ENCODE peak calls at places on chromosome 4, in five cellular contexts. One of them, this sample, is unnamed.

GRCh38 chr4:68872442-68873217 is 56.8 kb downstream of the UGT2B10 start:
- ATAC-seq in aorta: no peak
- ATAC-seq in heart right ventricle: no peak
- ATAC-seq in activated CD8-positive, alpha-beta T cell treated with anti-CD3 and anti-CD28 coated beads, Interleukin-2, amount 10 ng/mL, durations not matched to agents 7 days and 5 days: no peak
- ATAC-seq in right cardiac atrium: no peak
- ATAC-seq in this sample: no peak

GRCh38 chr4:159357350-159357749 is 254.5 kb downstream of the RAPGEF2 start:
- ATAC-seq in heart right ventricle: no peak
- ATAC-seq in activated CD8-positive, alpha-beta T cell treated with anti-CD3 and anti-CD28 coated beads, Interleukin-2, amount 10 ng/mL, durations not matched to agents 7 days and 5 days: no peak
- ATAC-seq in aorta: no peak
- ATAC-seq in right cardiac atrium: no peak
- ATAC-seq in this sample: no peak

GRCh38 chr4:184649971-184650855 is 675 bp downstream of the PRIMPOL start:
- ATAC-seq in activated CD8-positive, alpha-beta T cell treated with anti-CD3 and anti-CD28 coated beads, Interleukin-2, amount 10 ng/mL, durations not matched to agents 7 days and 5 days: peak
- ATAC-seq in heart right ventricle: no peak
- ATAC-seq in right cardiac atrium: peak
- ATAC-seq in aorta: peak
- ATAC-seq in this sample: peak

GRCh38 chr4:26937136-26937535 is 76.5 kb downstream of the STIM2 start:
- ATAC-seq in heart right ventricle: no peak
- ATAC-seq in aorta: no peak
- ATAC-seq in right cardiac atrium: no peak
- ATAC-seq in activated CD8-positive, alpha-beta T cell treated with anti-CD3 and anti-CD28 coated beads, Interleukin-2, amount 10 ng/mL, durations not matched to agents 7 days and 5 days: no peak
- ATAC-seq in this sample: peak

GRCh38 chr4:130080872-130081451 is 985.0 kb downstream of the C4orf33 start:
- ATAC-seq in aorta: no peak
- ATAC-seq in heart right ventricle: no peak
- ATAC-seq in activated CD8-positive, alpha-beta T cell treated with anti-CD3 and anti-CD28 coated beads, Interleukin-2, amount 10 ng/mL, durations not matched to agents 7 days and 5 days: no peak
- ATAC-seq in right cardiac atrium: no peak
- ATAC-seq in this sample: no peak

GRCh38 chr4:101035522-101035921 is 311.8 kb downstream of the PPP3CA start:
- ATAC-seq in aorta: no peak
- ATAC-seq in heart right ventricle: no peak
- ATAC-seq in activated CD8-positive, alpha-beta T cell treated with anti-CD3 and anti-CD28 coated beads, Interleukin-2, amount 10 ng/mL, durations not matched to agents 7 days and 5 days: no peak
- ATAC-seq in right cardiac atrium: no peak
- ATAC-seq in this sample: no peak

GRCh38 chr4:82733636-82734035 is 65.0 kb downstream of the SCD5 start:
- ATAC-seq in aorta: no peak
- ATAC-seq in heart right ventricle: no peak
- ATAC-seq in activated CD8-positive, alpha-beta T cell treated with anti-CD3 and anti-CD28 coated beads, Interleukin-2, amount 10 ng/mL, durations not matched to agents 7 days and 5 days: no peak
- ATAC-seq in right cardiac atrium: no peak
- ATAC-seq in this sample: no peak

GRCh38 chr4:145681956-145682355 is 2.0 kb downstream of the C4orf51 start:
- ATAC-seq in heart right ventricle: no peak
- ATAC-seq in aorta: no peak
- ATAC-seq in right cardiac atrium: no peak
- ATAC-seq in activated CD8-positive, alpha-beta T cell treated with anti-CD3 and anti-CD28 coated beads, Interleukin-2, amount 10 ng/mL, durations not matched to agents 7 days and 5 days: no peak
- ATAC-seq in this sample: no peak

GRCh38 chr4:80142396-80143304 is 54.7 kb upstream of the PRDM8 start:
- ATAC-seq in heart right ventricle: no peak
- ATAC-seq in activated CD8-positive, alpha-beta T cell treated with anti-CD3 and anti-CD28 coated beads, Interleukin-2, amount 10 ng/mL, durations not matched to agents 7 days and 5 days: no peak
- ATAC-seq in right cardiac atrium: no peak
- ATAC-seq in aorta: no peak
- ATAC-seq in this sample: no peak

GRCh38 chr4:81740492-81740891 is 268.8 kb upstream of the RASGEF1B start:
- ATAC-seq in aorta: no peak
- ATAC-seq in activated CD8-positive, alpha-beta T cell treated with anti-CD3 and anti-CD28 coated beads, Interleukin-2, amount 10 ng/mL, durations not matched to agents 7 days and 5 days: no peak
- ATAC-seq in heart right ventricle: no peak
- ATAC-seq in right cardiac atrium: no peak
- ATAC-seq in this sample: no peak

GRCh38 chr4:155001229-155001628 is 207.2 kb upstream of the NPY2R start:
- ATAC-seq in aorta: no peak
- ATAC-seq in right cardiac atrium: no peak
- ATAC-seq in heart right ventricle: no peak
- ATAC-seq in activated CD8-positive, alpha-beta T cell treated with anti-CD3 and anti-CD28 coated beads, Interleukin-2, amount 10 ng/mL, durations not matched to agents 7 days and 5 days: no peak
- ATAC-seq in this sample: no peak

GRCh38 chr4:111854494-111855087 is 290.7 kb upstream of the FAM241A start:
- ATAC-seq in aorta: no peak
- ATAC-seq in heart right ventricle: no peak
- ATAC-seq in right cardiac atrium: no peak
- ATAC-seq in activated CD8-positive, alpha-beta T cell treated with anti-CD3 and anti-CD28 coated beads, Interleukin-2, amount 10 ng/mL, durations not matched to agents 7 days and 5 days: no peak
- ATAC-seq in this sample: no peak

GRCh38 chr4:103292959-103293358 is 94.8 kb upstream of the CENPE start:
- ATAC-seq in activated CD8-positive, alpha-beta T cell treated with anti-CD3 and anti-CD28 coated beads, Interleukin-2, amount 10 ng/mL, durations not matched to agents 7 days and 5 days: no peak
- ATAC-seq in right cardiac atrium: no peak
- ATAC-seq in aorta: no peak
- ATAC-seq in heart right ventricle: no peak
- ATAC-seq in this sample: no peak

GRCh38 chr4:76950052-76950845 is 697 bp downstream of the SEPTIN11 start:
- ATAC-seq in activated CD8-positive, alpha-beta T cell treated with anti-CD3 and anti-CD28 coated beads, Interleukin-2, amount 10 ng/mL, durations not matched to agents 7 days and 5 days: peak
- ATAC-seq in right cardiac atrium: peak
- ATAC-seq in aorta: peak
- ATAC-seq in heart right ventricle: peak
- ATAC-seq in this sample: peak

GRCh38 chr4:36325499-36325898 is 44.1 kb downstream of the DTHD1 start:
- ATAC-seq in activated CD8-positive, alpha-beta T cell treated with anti-CD3 and anti-CD28 coated beads, Interleukin-2, amount 10 ng/mL, durations not matched to agents 7 days and 5 days: peak
- ATAC-seq in heart right ventricle: no peak
- ATAC-seq in aorta: no peak
- ATAC-seq in right cardiac atrium: no peak
- ATAC-seq in this sample: peak

GRCh38 chr4:153950100-153950979 is 161.5 kb upstream of the SFRP2 start:
- ATAC-seq in aorta: no peak
- ATAC-seq in right cardiac atrium: no peak
- ATAC-seq in activated CD8-positive, alpha-beta T cell treated with anti-CD3 and anti-CD28 coated beads, Interleukin-2, amount 10 ng/mL, durations not matched to agents 7 days and 5 days: peak
- ATAC-seq in heart right ventricle: no peak
- ATAC-seq in this sample: peak

GRCh38 chr4:35364321-35364870 is 879.9 kb downstream of the ARAP2 start:
- ATAC-seq in heart right ventricle: no peak
- ATAC-seq in aorta: no peak
- ATAC-seq in right cardiac atrium: no peak
- ATAC-seq in activated CD8-positive, alpha-beta T cell treated with anti-CD3 and anti-CD28 coated beads, Interleukin-2, amount 10 ng/mL, durations not matched to agents 7 days and 5 days: no peak
- ATAC-seq in this sample: no peak

GRCh38 chr4:176150283-176150682 is 45.1 kb downstream of the SPATA4 start:
- ATAC-seq in activated CD8-positive, alpha-beta T cell treated with anti-CD3 and anti-CD28 coated beads, Interleukin-2, amount 10 ng/mL, durations not matched to agents 7 days and 5 days: no peak
- ATAC-seq in right cardiac atrium: no peak
- ATAC-seq in heart right ventricle: no peak
- ATAC-seq in aorta: no peak
- ATAC-seq in this sample: no peak

GRCh38 chr4:151045907-151046306 is 30.8 kb upstream of the LRBA start:
- ATAC-seq in activated CD8-positive, alpha-beta T cell treated with anti-CD3 and anti-CD28 coated beads, Interleukin-2, amount 10 ng/mL, durations not matched to agents 7 days and 5 days: no peak
- ATAC-seq in heart right ventricle: no peak
- ATAC-seq in right cardiac atrium: no peak
- ATAC-seq in aorta: no peak
- ATAC-seq in this sample: no peak

GRCh38 chr4:138904793-138905192 is 110.8 kb upstream of the NOCT start:
- ATAC-seq in right cardiac atrium: no peak
- ATAC-seq in heart right ventricle: no peak
- ATAC-seq in activated CD8-positive, alpha-beta T cell treated with anti-CD3 and anti-CD28 coated beads, Interleukin-2, amount 10 ng/mL, durations not matched to agents 7 days and 5 days: no peak
- ATAC-seq in aorta: no peak
- ATAC-seq in this sample: no peak

GRCh38 chr4:6688879-6689505 is 4.7 kb upstream of the S100P start:
- ATAC-seq in activated CD8-positive, alpha-beta T cell treated with anti-CD3 and anti-CD28 coated beads, Interleukin-2, amount 10 ng/mL, durations not matched to agents 7 days and 5 days: peak
- ATAC-seq in aorta: no peak
- ATAC-seq in right cardiac atrium: peak
- ATAC-seq in heart right ventricle: peak
- ATAC-seq in this sample: peak

GRCh38 chr4:54954656-54955388 is 170.6 kb downstream of the KDR start:
- ATAC-seq in activated CD8-positive, alpha-beta T cell treated with anti-CD3 and anti-CD28 coated beads, Interleukin-2, amount 10 ng/mL, durations not matched to agents 7 days and 5 days: no peak
- ATAC-seq in aorta: no peak
- ATAC-seq in heart right ventricle: peak
- ATAC-seq in right cardiac atrium: peak
- ATAC-seq in this sample: no peak

GRCh38 chr4:69727412-69727811 is 33.0 kb downstream of the SULT1B1 start:
- ATAC-seq in activated CD8-positive, alpha-beta T cell treated with anti-CD3 and anti-CD28 coated beads, Interleukin-2, amount 10 ng/mL, durations not matched to agents 7 days and 5 days: no peak
- ATAC-seq in heart right ventricle: no peak
- ATAC-seq in aorta: no peak
- ATAC-seq in right cardiac atrium: no peak
- ATAC-seq in this sample: no peak

GRCh38 chr4:125317526-125317880 is 2.7 kb downstream of the FAT4 start:
- ATAC-seq in activated CD8-positive, alpha-beta T cell treated with anti-CD3 and anti-CD28 coated beads, Interleukin-2, amount 10 ng/mL, durations not matched to agents 7 days and 5 days: no peak
- ATAC-seq in right cardiac atrium: no peak
- ATAC-seq in aorta: no peak
- ATAC-seq in heart right ventricle: no peak
- ATAC-seq in this sample: no peak

GRCh38 chr4:1670279-1670678 is 13.8 kb downstream of the FAM53A start:
- ATAC-seq in aorta: peak
- ATAC-seq in heart right ventricle: no peak
- ATAC-seq in activated CD8-positive, alpha-beta T cell treated with anti-CD3 and anti-CD28 coated beads, Interleukin-2, amount 10 ng/mL, durations not matched to agents 7 days and 5 days: no peak
- ATAC-seq in right cardiac atrium: no peak
- ATAC-seq in this sample: no peak

GRCh38 chr4:156957558-156957957 is 14.0 kb downstream of the PDGFC start:
- ATAC-seq in right cardiac atrium: no peak
- ATAC-seq in heart right ventricle: no peak
- ATAC-seq in activated CD8-positive, alpha-beta T cell treated with anti-CD3 and anti-CD28 coated beads, Interleukin-2, amount 10 ng/mL, durations not matched to agents 7 days and 5 days: no peak
- ATAC-seq in aorta: no peak
- ATAC-seq in this sample: no peak

GRCh38 chr4:114226968-114227760 is 247.7 kb upstream of the ARSJ start:
- ATAC-seq in activated CD8-positive, alpha-beta T cell treated with anti-CD3 and anti-CD28 coated beads, Interleukin-2, amount 10 ng/mL, durations not matched to agents 7 days and 5 days: no peak
- ATAC-seq in aorta: no peak
- ATAC-seq in heart right ventricle: no peak
- ATAC-seq in right cardiac atrium: no peak
- ATAC-seq in this sample: peak

GRCh38 chr4:104826171-104826570 is 320.5 kb upstream of the TET2 start:
- ATAC-seq in right cardiac atrium: no peak
- ATAC-seq in heart right ventricle: no peak
- ATAC-seq in aorta: no peak
- ATAC-seq in activated CD8-positive, alpha-beta T cell treated with anti-CD3 and anti-CD28 coated beads, Interleukin-2, amount 10 ng/mL, durations not matched to agents 7 days and 5 days: no peak
- ATAC-seq in this sample: no peak

GRCh38 chr4:38188631-38189101 is 228.5 kb downstream of the PTTG2 start:
- ATAC-seq in heart right ventricle: no peak
- ATAC-seq in right cardiac atrium: no peak
- ATAC-seq in aorta: no peak
- ATAC-seq in activated CD8-positive, alpha-beta T cell treated with anti-CD3 and anti-CD28 coated beads, Interleukin-2, amount 10 ng/mL, durations not matched to agents 7 days and 5 days: no peak
- ATAC-seq in this sample: no peak

GRCh38 chr4:3112241-3112978 is 37.9 kb downstream of the HTT start:
- ATAC-seq in aorta: no peak
- ATAC-seq in activated CD8-positive, alpha-beta T cell treated with anti-CD3 and anti-CD28 coated beads, Interleukin-2, amount 10 ng/mL, durations not matched to agents 7 days and 5 days: no peak
- ATAC-seq in right cardiac atrium: no peak
- ATAC-seq in heart right ventricle: no peak
- ATAC-seq in this sample: no peak

GRCh38 chr4:73051625-73052024 is 17.9 kb downstream of the COX18 start:
- ATAC-seq in heart right ventricle: no peak
- ATAC-seq in activated CD8-positive, alpha-beta T cell treated with anti-CD3 and anti-CD28 coated beads, Interleukin-2, amount 10 ng/mL, durations not matched to agents 7 days and 5 days: no peak
- ATAC-seq in aorta: no peak
- ATAC-seq in right cardiac atrium: no peak
- ATAC-seq in this sample: no peak

GRCh38 chr4:139833131-139833930 is 167.7 kb downstream of the MGST2 start:
- ATAC-seq in heart right ventricle: no peak
- ATAC-seq in activated CD8-positive, alpha-beta T cell treated with anti-CD3 and anti-CD28 coated beads, Interleukin-2, amount 10 ng/mL, durations not matched to agents 7 days and 5 days: no peak
- ATAC-seq in aorta: no peak
- ATAC-seq in right cardiac atrium: no peak
- ATAC-seq in this sample: no peak

GRCh38 chr4:10006604-10007435 is 14.5 kb downstream of the SLC2A9 start:
- ATAC-seq in activated CD8-positive, alpha-beta T cell treated with anti-CD3 and anti-CD28 coated beads, Interleukin-2, amount 10 ng/mL, durations not matched to agents 7 days and 5 days: no peak
- ATAC-seq in aorta: peak
- ATAC-seq in heart right ventricle: no peak
- ATAC-seq in right cardiac atrium: peak
- ATAC-seq in this sample: no peak

GRCh38 chr4:56768772-56769171 is 52.7 kb downstream of the SPINK2 start:
- ATAC-seq in right cardiac atrium: no peak
- ATAC-seq in aorta: no peak
- ATAC-seq in activated CD8-positive, alpha-beta T cell treated with anti-CD3 and anti-CD28 coated beads, Interleukin-2, amount 10 ng/mL, durations not matched to agents 7 days and 5 days: no peak
- ATAC-seq in heart right ventricle: no peak
- ATAC-seq in this sample: no peak

GRCh38 chr4:89586318-89586717 is 250.6 kb downstream of the SNCA start:
- ATAC-seq in aorta: no peak
- ATAC-seq in right cardiac atrium: no peak
- ATAC-seq in heart right ventricle: no peak
- ATAC-seq in activated CD8-positive, alpha-beta T cell treated with anti-CD3 and anti-CD28 coated beads, Interleukin-2, amount 10 ng/mL, durations not matched to agents 7 days and 5 days: no peak
- ATAC-seq in this sample: no peak

This sample was measured in stimulated activated memory B cell treated with anti-CD40 and anti-IgM and Interleukin-4, amounts not matched to agents 10 μg/mL and 1 μg/mL and 100 μg/mL, for 72 hours.